ENCODE peak calls at places on chromosome 5, in four cellular contexts. F, R, I and M are unnamed samples.

GRCh38 chr5:14449052-14449661 is 132.4 kb upstream of the OTULINL start:
- DNase-seq in F (no peak), R (no peak), I (peak), M (no peak)

GRCh38 chr5:17398439-17398838 is 99.6 kb upstream of the TAF11L2 start:
- DNase-seq in F (no peak), R (peak), I (no peak), M (no peak)

GRCh38 chr5:73280821-73281746 is 108.1 kb downstream of the TMEM174 start:
- DNase-seq in F (no peak), R (peak), I (peak), M (no peak)

GRCh38 chr5:146336197-146336596 is 2.4 kb upstream of the POU4F3 start:
- DNase-seq in F (no peak), R (no peak), I (no peak), M (no peak)

GRCh38 chr5:14231156-14231555 is 88.0 kb downstream of the TRIO start:
- DNase-seq in F (no peak), R (no peak), I (no peak), M (no peak)

GRCh38 chr5:173396311-173396993 is 68.2 kb upstream of the STC2 start:
- DNase-seq in F (no peak), R (peak), I (peak), M (no peak)

GRCh38 chr5:67244345-67244793 is 47.8 kb upstream of the CD180 start:
- DNase-seq in F (no peak), R (no peak), I (peak), M (no peak)

GRCh38 chr5:159975462-159976019 is 33.4 kb upstream of the TTC1 start:
- DNase-seq in F (no peak), R (peak), I (no peak), M (no peak)

GRCh38 chr5:16557477-16557876 is 59.3 kb downstream of the RETREG1 start:
- DNase-seq in F (no peak), R (no peak), I (no peak), M (no peak)

GRCh38 chr5:76838481-76839261 is 11.1 kb upstream of the S100Z start:
- DNase-seq in F (no peak), R (no peak), I (no peak), M (no peak)

GRCh38 chr5:146744358-146744757 is 134.2 kb downstream of the PPP2R2B start:
- DNase-seq in F (no peak), R (no peak), I (no peak), M (no peak)

GRCh38 chr5:111016801-111017200 is 54.7 kb upstream of the TSLP start:
- DNase-seq in F (no peak), R (no peak), I (no peak), M (no peak)

GRCh38 chr5:66364186-66364585 is 220.1 kb downstream of the SREK1 start:
- DNase-seq in F (no peak), R (no peak), I (no peak), M (no peak)

GRCh38 chr5:146026307-146027010 is 78.9 kb downstream of the PLAC8L1 start:
- DNase-seq in F (no peak), R (no peak), I (no peak), M (no peak)